ENCODE peak calls at places on chromosome 2, in seven cellular contexts. G is thoracic aorta, P is cardiac muscle cell, A is pancreas, S is left ventricle myocardium inferior, J is neural progenitor cell, V is dorsolateral prefrontal cortex. C is an unnamed sample.

GRCh38 chr2:222318712-222319575 is 20.1 kb upstream of the PAX3 start:
- DNase-seq in G (no peak), P (peak; percentile 54), A (peak; percentile 19), S (peak; percentile 49), J (peak; percentile 82), V (no peak), C (no peak)

GRCh38 chr2:42360493-42360889 is 526 bp downstream of the COX7A2L start:
- DNase-seq in G (no peak), P (no peak), A (no peak), S (no peak), J (peak; percentile 41), V (no peak), C (no peak)

GRCh38 chr2:72883356-72883962 is 3.7 kb upstream of the SPR start:
- DNase-seq in G (no peak), P (peak; percentile 65), A (no peak), S (no peak), J (peak; percentile 84), V (no peak), C (no peak)

GRCh38 chr2:207879536-207879935 is 109.8 kb upstream of the FZD5 start:
- DNase-seq in G (no peak), P (no peak), A (no peak), S (no peak), J (no peak), V (no peak), C (no peak)

GRCh38 chr2:67650292-67651133 is 253.4 kb downstream of the ETAA1 start:
- DNase-seq in G (peak; percentile 36), P (peak; percentile 98), A (peak; percentile 70), S (peak; percentile 82), J (peak; percentile 80), V (peak; percentile 50), C (peak; percentile 53)

GRCh38 chr2:138059487-138059886 is 95.2 kb downstream of the HNMT start:
- DNase-seq in G (no peak), P (peak; percentile 77), A (no peak), S (no peak), J (no peak), V (no peak), C (no peak)

GRCh38 chr2:179444056-179444455 is 179.4 kb upstream of the SESTD1 start:
- DNase-seq in G (no peak), P (peak; percentile 56), A (no peak), S (no peak), J (no peak), V (no peak), C (peak; percentile 51)

GRCh38 chr2:1680222-1681016 is 63.9 kb downstream of the PXDN start:
- DNase-seq in G (no peak), P (no peak), A (no peak), S (no peak), J (no peak), V (no peak), C (no peak)

GRCh38 chr2:45962522-45962921 is 311.0 kb downstream of the PRKCE start:
- DNase-seq in G (peak; percentile 47), P (peak; percentile 78), A (peak; percentile 78), S (peak; percentile 72), J (no peak), V (peak; percentile 51), C (no peak)

GRCh38 chr2:197011033-197011432 is 84.5 kb upstream of the PGAP1 start:
- DNase-seq in G (no peak), P (no peak), A (no peak), S (no peak), J (no peak), V (no peak), C (no peak)

GRCh38 chr2:46481541-46482193 is 2.3 kb downstream of the TMEM247 start:
- DNase-seq in G (no peak), P (peak; percentile 79), A (no peak), S (no peak), J (no peak), V (no peak), C (no peak)

GRCh38 chr2:27489118-27489497 is 435 bp downstream of the IFT172 start:
- DNase-seq in G (no peak), P (peak; percentile 39), A (no peak), S (no peak), J (peak; percentile 54), V (no peak), C (no peak)

GRCh38 chr2:60964651-60965513 is 52.6 kb upstream of the PEX13 start:
- DNase-seq in G (no peak), P (no peak), A (no peak), S (no peak), J (no peak), V (no peak), C (no peak)

GRCh38 chr2:46547223-46548102 is 68.1 kb downstream of the TMEM247 start:
- DNase-seq in G (no peak), P (no peak), A (no peak), S (peak; percentile 56), J (no peak), V (no peak), C (peak; percentile 54)

GRCh38 chr2:72098935-72099334 is 48.7 kb downstream of the CYP26B1 start:
- DNase-seq in G (no peak), P (no peak), A (no peak), S (no peak), J (no peak), V (no peak), C (no peak)

GRCh38 chr2:100614455-100615000 is 51.7 kb downstream of the PDCL3 start:
- DNase-seq in G (no peak), P (no peak), A (no peak), S (no peak), J (no peak), V (no peak), C (no peak)

GRCh38 chr2:151718247-151718646 is 16.0 kb downstream of the NEB start:
- DNase-seq in G (no peak), P (no peak), A (no peak), S (no peak), J (no peak), V (no peak), C (no peak)

GRCh38 chr2:172664766-172665165 is 70.9 kb upstream of the RAPGEF4 start:
- DNase-seq in G (no peak), P (no peak), A (no peak), S (no peak), J (no peak), V (no peak), C (no peak)

GRCh38 chr2:23828986-23829385 is 97.9 kb downstream of the ATAD2B start:
- DNase-seq in G (no peak), P (peak; percentile 3), A (no peak), S (no peak), J (no peak), V (no peak), C (no peak)

GRCh38 chr2:112600634-112601033 is 16.2 kb downstream of the CHCHD5 start:
- DNase-seq in G (no peak), P (no peak), A (no peak), S (no peak), J (no peak), V (no peak), C (no peak)

GRCh38 chr2:60759654-60760053 is 3.6 kb downstream of the PAPOLG start:
- DNase-seq in G (no peak), P (no peak), A (no peak), S (no peak), J (no peak), V (no peak), C (no peak)

GRCh38 chr2:31239842-31240198 is 5.9 kb downstream of the EHD3 start:
- DNase-seq in G (peak; percentile 52), P (peak; percentile 69), A (no peak), S (peak; percentile 67), J (no peak), V (peak; percentile 49), C (no peak)

GRCh38 chr2:11480859-11481258 is 14.9 kb upstream of the E2F6 start:
- DNase-seq in G (no peak), P (no peak), A (no peak), S (no peak), J (no peak), V (no peak), C (no peak)

GRCh38 chr2:53403836-53404413 is 363.7 kb upstream of the CHAC2 start:
- DNase-seq in G (no peak), P (peak; percentile 8), A (no peak), S (no peak), J (no peak), V (no peak), C (no peak)

GRCh38 chr2:74441690-74442482 is at the start of gene RTKN:
- DNase-seq in G (no peak), P (peak; percentile 41), A (peak; percentile 86), S (peak; percentile 43), J (peak; percentile 84), V (no peak), C (no peak)
- TF ChIP-seq CTCF in G (no peak), P (no peak), A (no peak), S (no peak), J (peak; percentile 17), V (no peak), C (no peak)

GRCh38 chr2:6589171-6589570 is 276.5 kb downstream of the CMPK2 start:
- DNase-seq in G (no peak), P (no peak), A (no peak), S (no peak), J (no peak), V (no peak), C (no peak)

GRCh38 chr2:6590442-6590841 is 275.3 kb downstream of the CMPK2 start:
- DNase-seq in G (no peak), P (no peak), A (no peak), S (no peak), J (no peak), V (no peak), C (no peak)
- H3K4me3 ChIP-seq in G (no peak overlapping the region), P (no peak overlapping the region), A (no peak overlapping the region), S (no peak overlapping the region), J (no peak overlapping the region), V (no peak overlapping the region), C (no peak overlapping the region)

GRCh38 chr2:236744316-236745105 is 174.9 kb downstream of the ACKR3 start:
- DNase-seq in G (no peak), P (peak; percentile 99), A (no peak), S (no peak), J (no peak), V (no peak), C (no peak)
- H3K27ac ChIP-seq in G (no peak overlapping the region), P (no peak overlapping the region), A (no peak overlapping the region), S (no peak overlapping the region), J (no peak overlapping the region), V (no peak overlapping the region), C (no peak overlapping the region)

GRCh38 chr2:69848186-69848790 is 18.8 kb downstream of the GMCL1 start:
- DNase-seq in G (no peak), P (no peak), A (no peak), S (no peak), J (no peak), V (no peak), C (no peak)

GRCh38 chr2:69846182-69847067 is 17.0 kb downstream of the GMCL1 start:
- DNase-seq in G (no peak), P (no peak), A (no peak), S (no peak), J (no peak), V (no peak), C (no peak)

GRCh38 chr2:69847068-69847828 is 17.8 kb downstream of the GMCL1 start:
- DNase-seq in G (no peak), P (no peak), A (no peak), S (no peak), J (no peak), V (no peak), C (no peak)

GRCh38 chr2:69844560-69844959 is 15.1 kb downstream of the GMCL1 start:
- DNase-seq in G (no peak), P (no peak), A (no peak), S (no peak), J (no peak), V (no peak), C (no peak)

DNA sequence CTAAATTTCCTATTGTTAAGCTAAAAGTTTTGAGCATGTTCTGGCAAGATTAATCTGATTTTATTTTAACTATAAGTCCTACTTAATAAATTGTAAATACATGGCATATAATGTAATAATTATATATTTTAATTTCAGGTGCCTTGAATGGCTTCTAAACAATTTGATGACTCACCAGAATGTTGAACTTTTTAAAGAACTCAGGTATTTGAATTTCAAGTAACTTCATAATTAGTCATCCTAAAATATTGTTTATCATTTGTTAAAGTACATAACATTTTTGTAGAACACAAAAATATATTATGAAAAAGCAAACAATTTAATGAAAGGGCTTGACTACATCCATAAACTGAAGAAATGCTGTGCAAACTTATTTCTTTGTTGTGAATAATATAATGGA is 14.5 kb downstream of the GMCL1 start:
- DNase-seq in G (no peak), P (no peak), A (no peak), S (no peak), J (no peak), V (no peak), C (no peak)
- TF ChIP-seq CTCF in G (no peak), P (no peak), A (no peak), S (no peak), J (no peak), V (no peak), C (no peak)